ENCODE peak calls at places on chromosomes 6 and 20, in four cellular contexts. V, T, F and R are unnamed samples.

GRCh38 chr6:144478487-144478886 is 193.4 kb downstream of the UTRN start:
- DNase-seq in V (no peak), T (peak), F (no peak), R (no peak)

GRCh38 chr6:52539607-52540006 is 37.3 kb downstream of the TRAM2 start:
- DNase-seq in V (no peak), T (no peak), F (no peak), R (no peak)

GRCh38 chr20:611843-612185 is 1.7 kb upstream of the TCF15 start:
- DNase-seq in V (no peak), T (no peak), F (no peak), R (no peak)

GRCh38 chr6:136338486-136338885 is 48.8 kb upstream of the BCLAF1 start:
- DNase-seq in V (no peak), T (no peak), F (no peak), R (no peak)

GRCh38 chr20:13464702-13465101 is 174.0 kb downstream of the TASP1 start:
- DNase-seq in V (no peak), T (no peak), F (no peak), R (no peak)

GRCh38 chr6:165766457-165766856 is 103.4 kb upstream of the PDE10A start:
- DNase-seq in V (no peak), T (no peak), F (no peak), R (no peak)

GRCh38 chr20:17762243-17762872 is 62.6 kb downstream of the BANF2 start:
- DNase-seq in V (no peak), T (no peak), F (no peak), R (no peak)

GRCh38 chr6:134052776-134053120 is 324 bp upstream of the SLC2A12 start:
- DNase-seq in V (no peak), T (no peak), F (no peak), R (no peak)

GRCh38 chr6:101668496-101668895 is 275.0 kb downstream of the GRIK2 start:
- DNase-seq in V (no peak), T (no peak), F (no peak), R (no peak)

GRCh38 chr20:7859371-7859802 is 80.9 kb downstream of the HAO1 start:
- DNase-seq in V (peak), T (no peak), F (peak), R (no peak)

GRCh38 chr20:13525225-13525940 is 113.3 kb downstream of the TASP1 start:
- DNase-seq in V (no peak), T (no peak), F (no peak), R (no peak)

GRCh38 chr6:68718379-68719073 is 83.4 kb downstream of the ADGRB3 start:
- DNase-seq in V (peak), T (no peak), F (no peak), R (no peak)

GRCh38 chr6:144559865-144560603 is 274.9 kb downstream of the UTRN start:
- DNase-seq in V (no peak), T (no peak), F (no peak), R (no peak)

GRCh38 chr20:19815553-19815991 is 57.5 kb downstream of the RIN2 start:
- DNase-seq in V (no peak), T (no peak), F (no peak), R (no peak)

GRCh38 chr20:34365765-34366213 is 2.7 kb downstream of the ITCH start:
- DNase-seq in V (no peak), T (no peak), F (peak), R (no peak)

GRCh38 chr6:16505711-16506362 is 255.4 kb downstream of the ATXN1 start:
- DNase-seq in V (no peak), T (no peak), F (no peak), R (no peak)

GRCh38 chr20:59301343-59302007 is 1.1 kb downstream of the EDN3 start:
- DNase-seq in V (no peak), T (no peak), F (no peak), R (no peak)

GRCh38 chr20:58309607-58310290 is at the start of gene RAB22A:
- DNase-seq in V (peak), T (peak), F (peak), R (peak)

GRCh38 chr6:135274561-135275293 is 93.6 kb downstream of the MYB start:
- DNase-seq in V (no peak), T (no peak), F (peak), R (no peak)

GRCh38 chr6:153412519-153412918 is 281.4 kb upstream of the RGS17 start:
- DNase-seq in V (no peak), T (no peak), F (no peak), R (no peak)

GRCh38 chr20:34215711-34216381 is 25.4 kb upstream of the ASIP start:
- DNase-seq in V (peak), T (peak), F (peak), R (peak)

GRCh38 chr6:118468682-118469465 is 79.2 kb upstream of the PLN start:
- DNase-seq in V (peak), T (no peak), F (no peak), R (no peak)

GRCh38 chr6:46352541-46353267 is 138.5 kb downstream of the RCAN2 start:
- DNase-seq in V (no peak), T (no peak), F (no peak), R (no peak)

GRCh38 chr6:86331265-86331840 is 606.0 kb upstream of the HTR1E start:
- DNase-seq in V (no peak), T (no peak), F (no peak), R (no peak)

GRCh38 chr6:54717849-54718455 is 128.6 kb upstream of the FAM83B start:
- DNase-seq in V (peak), T (no peak), F (peak), R (no peak)

GRCh38 chr20:35739294-35740163 is 2.5 kb downstream of the RBM39 start:
- DNase-seq in V (peak), T (no peak), F (no peak), R (no peak)

GRCh38 chr6:20873425-20874190 is 339.4 kb downstream of the CDKAL1 start:
- DNase-seq in V (peak), T (no peak), F (no peak), R (no peak)
- TF ChIP-seq CTCF in V (peak), T (no peak), F (no peak), R (peak)

DNA sequence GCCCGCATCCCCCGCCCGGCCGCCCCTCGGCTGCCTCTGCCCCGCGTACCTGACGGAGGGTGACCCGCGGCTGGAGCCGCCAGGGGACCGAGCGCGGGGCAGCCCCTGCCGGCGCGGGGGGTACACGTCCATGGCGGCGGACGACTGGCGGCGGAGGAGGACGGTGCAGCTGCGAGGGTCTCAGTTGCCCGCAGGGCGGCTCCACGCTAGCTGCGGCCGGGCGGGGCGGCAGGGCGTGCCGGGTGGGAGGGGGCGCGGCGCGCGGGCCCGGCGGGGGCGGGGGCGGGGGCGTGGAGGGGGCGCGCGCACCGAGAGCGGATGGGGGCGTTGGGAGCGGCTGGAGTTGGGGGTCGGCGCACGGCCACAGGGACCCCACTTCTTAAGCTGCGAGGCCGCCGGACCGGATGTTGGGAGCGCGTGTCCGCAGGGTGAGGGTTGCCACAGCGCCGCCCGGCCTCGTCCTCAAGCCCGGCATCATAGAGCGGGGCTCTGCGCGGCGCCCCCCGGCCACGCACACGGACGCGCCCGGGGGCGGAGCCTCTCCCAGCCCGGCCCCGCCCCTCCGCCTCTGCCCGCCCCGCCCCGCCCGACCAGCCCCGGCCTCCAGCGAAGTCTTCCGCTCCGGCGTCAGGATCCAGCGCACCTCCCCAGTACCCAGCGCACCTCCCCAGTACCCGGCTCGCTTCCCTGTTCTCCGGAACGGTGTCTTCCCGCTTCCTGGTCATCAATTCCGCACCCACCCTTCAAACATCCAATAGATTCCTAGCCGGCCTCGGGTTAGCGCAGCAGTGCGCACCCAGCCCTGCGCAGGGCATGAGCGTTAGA is at the start of gene DNAAF9:
- DNase-seq in V (peak), T (peak), F (peak), R (peak)
- TF ChIP-seq CTCF in V (peak), T (no peak), F (no peak), R (peak)

GRCh38 chr6:80742481-80742880 is 636.0 kb downstream of the BCKDHB start:
- DNase-seq in V (peak), T (no peak), F (no peak), R (no peak)
- TF ChIP-seq CTCF in V (peak), T (peak), F (peak), R (peak)

DNA sequence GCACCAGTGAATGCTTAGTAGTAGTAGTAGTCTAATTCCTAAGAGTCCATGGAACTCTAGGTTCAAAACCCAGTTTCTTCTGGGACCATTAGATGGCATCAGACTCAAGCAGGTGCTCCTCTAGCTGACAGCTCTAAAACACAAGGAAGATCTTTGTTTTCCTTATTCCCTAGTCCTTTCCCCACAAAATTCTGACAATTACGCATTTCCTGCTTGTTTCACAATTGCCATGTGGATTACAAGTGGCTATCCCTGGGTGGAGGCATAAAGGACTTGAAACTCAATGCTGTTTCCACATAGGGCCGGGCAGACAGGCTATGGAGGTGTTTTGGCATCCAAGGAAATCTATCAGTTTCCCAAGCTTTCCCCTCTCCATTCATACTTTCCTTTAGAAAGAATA is 9.2 kb upstream of the HLA-DOB start:
- DNase-seq in V (no peak), T (no peak), F (no peak), R (no peak)
- TF ChIP-seq CTCF in V (peak), T (no peak), F (peak), R (peak)

DNA sequence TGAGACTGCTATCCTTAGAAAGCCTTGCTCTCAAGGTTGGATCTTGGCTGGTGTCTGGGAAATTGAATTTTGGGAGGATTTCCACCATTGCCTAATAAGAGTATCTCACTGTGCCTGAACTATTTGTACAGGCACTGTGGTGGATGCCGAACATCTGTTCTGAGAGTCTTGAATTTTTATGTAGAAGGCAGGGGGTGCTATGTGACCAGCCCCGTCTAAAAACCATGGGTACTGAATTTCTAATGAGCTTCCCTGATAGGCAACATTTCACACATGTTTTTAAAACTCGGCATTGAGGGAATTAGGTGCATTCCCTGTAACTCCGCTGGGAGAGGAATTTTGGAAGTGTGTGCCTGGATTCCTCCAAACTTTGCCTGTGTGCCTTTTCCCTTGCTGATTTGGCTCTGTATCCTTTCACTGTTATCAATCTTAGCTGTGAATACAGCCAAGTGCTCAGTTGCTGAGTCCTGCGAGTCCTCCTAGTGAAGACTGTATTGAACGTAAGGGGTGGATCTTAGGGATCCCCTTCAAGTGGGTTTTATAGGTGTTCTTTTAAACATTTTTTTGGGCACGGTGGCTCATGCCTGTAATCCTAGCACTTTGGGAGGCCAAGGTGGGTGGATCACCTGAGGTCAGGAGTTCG is 27.6 kb upstream of the SCAF8 start:
- DNase-seq in V (no peak), T (no peak), F (no peak), R (no peak)
- TF ChIP-seq CTCF in V (peak), T (no peak), F (no peak), R (peak)

GRCh38 chr6:109445382-109445781 is 4.9 kb downstream of the SMPD2 start:
- DNase-seq in V (no peak), T (no peak), F (no peak), R (no peak)

GRCh38 chr6:109447087-109447486 is 6.6 kb downstream of the SMPD2 start:
- DNase-seq in V (no peak), T (no peak), F (no peak), R (no peak)

GRCh38 chr6:109446541-109446940 is 6.0 kb downstream of the SMPD2 start:
- DNase-seq in V (no peak), T (no peak), F (no peak), R (no peak)

GRCh38 chr6:109447878-109448555 is 7.5 kb downstream of the SMPD2 start:
- DNase-seq in V (peak), T (no peak), F (no peak), R (no peak)

DNA sequence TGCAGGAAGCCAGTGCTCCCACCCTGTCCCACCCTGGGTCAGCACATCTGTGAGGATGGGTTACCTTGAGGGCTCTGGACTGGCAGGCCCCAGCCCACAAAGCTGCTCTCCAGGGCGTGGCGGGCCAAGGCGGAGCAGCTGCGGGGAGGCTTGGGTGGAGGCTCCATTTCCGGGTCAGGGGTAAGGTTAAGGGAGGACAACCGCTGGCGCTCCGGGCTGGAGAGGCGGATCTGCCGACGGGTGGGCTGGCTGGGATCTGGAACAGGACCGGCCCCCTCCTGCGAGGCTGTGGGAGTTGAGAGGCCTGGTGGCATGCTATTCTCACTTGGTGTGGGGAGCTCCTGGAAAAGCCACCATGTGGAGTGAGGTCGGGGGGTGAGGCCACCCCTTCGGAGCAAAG is 5.5 kb downstream of the SMPD2 start:
- DNase-seq in V (no peak), T (no peak), F (no peak), R (no peak)
- TF ChIP-seq CTCF in V (no peak), T (no peak), F (no peak), R (no peak)

GRCh38 chr20:63690898-63691710 is 5.3 kb upstream of the TNFRSF6B start:
- DNase-seq in V (no peak), T (peak), F (no peak), R (no peak)

GRCh38 chr20:63693975-63694595 is 2.4 kb upstream of the TNFRSF6B start:
- DNase-seq in V (no peak), T (peak), F (no peak), R (no peak)

GRCh38 chr20:63693079-63693974 is 3.1 kb upstream of the TNFRSF6B start:
- DNase-seq in V (no peak), T (no peak), F (no peak), R (no peak)

GRCh38 chr20:63691711-63692435 is 4.6 kb upstream of the TNFRSF6B start:
- DNase-seq in V (no peak), T (no peak), F (no peak), R (no peak)

DNA sequence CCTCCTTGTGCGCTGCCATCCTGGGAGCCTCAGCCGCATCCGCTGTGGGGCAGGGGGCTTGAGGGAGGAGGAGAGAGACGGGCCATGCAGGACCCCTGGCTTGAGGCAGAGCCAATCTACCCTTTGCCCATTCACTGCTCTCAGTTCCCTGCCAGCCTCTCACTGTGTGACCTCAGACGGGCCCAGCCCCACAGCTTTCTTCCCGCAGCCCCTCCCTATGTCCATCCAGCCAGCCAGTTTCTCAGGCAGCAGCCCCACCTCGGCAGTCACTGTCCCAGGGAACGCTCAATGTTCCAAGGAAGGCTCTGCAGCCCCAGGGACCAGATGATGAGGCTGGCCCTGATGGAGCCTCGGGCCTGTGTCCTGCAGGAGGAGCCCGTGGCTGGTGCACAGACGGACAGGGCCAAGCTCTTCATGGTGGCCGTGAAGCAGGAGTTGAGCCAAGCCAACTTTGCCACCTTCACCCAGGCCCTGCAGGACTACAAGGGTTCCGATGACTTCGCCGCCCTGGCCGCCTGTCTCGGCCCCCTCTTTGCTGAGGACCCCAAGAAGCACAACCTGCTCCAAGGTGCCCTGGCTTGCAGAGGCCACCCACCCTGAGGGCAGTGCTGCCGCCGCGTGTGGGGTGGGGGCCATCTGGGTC is 3.9 kb upstream of the TNFRSF6B start:
- DNase-seq in V (no peak), T (peak), F (no peak), R (no peak)
- TF ChIP-seq CTCF in V (no peak), T (no peak), F (no peak), R (no peak)

DNA sequence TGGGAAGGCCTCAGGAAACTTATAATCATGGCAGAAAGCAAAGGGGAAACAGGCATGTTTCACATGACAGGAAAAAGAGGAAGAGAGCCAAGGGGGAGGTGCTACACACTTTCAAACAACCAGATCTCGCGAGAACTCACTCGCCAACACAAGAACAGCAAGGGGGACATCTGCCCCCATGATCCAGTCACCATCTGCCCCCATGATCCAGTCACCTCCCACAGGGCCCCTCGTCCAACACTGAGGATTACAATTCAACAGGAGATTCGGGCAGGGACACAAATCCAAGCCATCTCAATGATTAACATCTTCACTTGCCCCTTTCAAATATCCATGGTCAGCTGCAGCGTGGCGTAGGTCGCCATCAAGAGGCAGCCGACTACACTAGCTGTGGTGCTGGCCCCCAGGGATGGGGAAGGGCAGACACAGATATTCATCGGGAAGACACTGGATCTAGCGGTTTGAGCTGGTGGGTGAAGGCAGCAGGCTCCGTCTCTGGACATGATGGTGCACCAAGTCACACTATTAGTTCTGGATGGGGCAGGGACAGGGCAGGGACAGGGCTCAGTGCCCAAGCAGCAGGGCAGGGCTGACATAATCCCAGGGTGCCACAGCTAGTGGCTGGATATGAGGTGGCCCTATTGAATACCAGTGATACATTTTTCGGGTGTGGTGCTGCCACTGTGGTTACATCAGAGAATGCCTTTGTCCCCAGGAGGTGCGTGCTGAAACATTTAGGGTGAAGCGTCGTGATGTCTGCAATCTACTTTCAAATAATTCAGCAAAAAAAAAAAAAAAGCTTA is 31.6 kb downstream of the TUBB2B start:
- DNase-seq in V (peak), T (no peak), F (no peak), R (no peak)
- TF ChIP-seq CTCF in V (peak), T (no peak), F (no peak), R (peak)

GRCh38 chr20:51562334-51563140 is 20.0 kb upstream of the NFATC2 start:
- DNase-seq in V (peak), T (peak), F (peak), R (peak)
- TF ChIP-seq CTCF in V (no peak), T (no peak), F (no peak), R (peak)